ENCODE peak calls at places on chromosomes 13 and 19, in six cellular contexts. F is HFF-Myc; R is amniotic epithelial cell; G is mesenteric fat pad; Q is stimulated activated CD4-positive, alpha-beta T cell treated with anti-CD3 and anti-CD28 coated beads, Interleukin-15, amount 100 ng/mL, for 1 hour; M is C1 segment of cervical spinal cord. N is an unnamed sample.
A peak's percentile ranks its signal among the peaks of the same experiment; 100 is the strongest.

GRCh38 chr19:28026636-28027035 is 1186.3 kb downstream of the UQCRFS1 start:
- DNase-seq in Q (no peak), F (no peak), M (no peak), R (no peak), G (no peak), N (no peak)

GRCh38 chr19:35657904-35658700 is 8.2 kb upstream of the UPK1A start:
- DNase-seq in G (no peak), F (no peak), Q (no peak), M (no peak), R (peak; percentile 18), N (no peak)

GRCh38 chr19:281992-282391 is 9.2 kb downstream of the PLPP2 start:
- DNase-seq in G (no peak), M (no peak), Q (no peak), R (no peak), F (no peak), N (no peak)

GRCh38 chr13:28423010-28423409 is 71.9 kb downstream of the FLT1 start:
- DNase-seq in F (no peak), G (no peak), Q (no peak), R (no peak), M (no peak), N (no peak)

GRCh38 chr13:95100525-95101121 is 200.6 kb downstream of the ABCC4 start:
- DNase-seq in F (peak; percentile 20), Q (no peak), G (no peak), M (no peak), R (peak; percentile 62), N (peak; percentile 50)

GRCh38 chr19:48206402-48207093 is 36.1 kb downstream of the ZSWIM9 start:
- DNase-seq in G (no peak), M (no peak), R (no peak), Q (no peak), F (no peak), N (no peak)

GRCh38 chr19:1608414-1609391 is 3.4 kb upstream of the UQCR11 start:
- DNase-seq in M (no peak), F (no peak), Q (no peak), R (no peak), G (no peak), N (no peak)

GRCh38 chr13:45055902-45056648 is 64.2 kb upstream of the GTF2F2 start:
- DNase-seq in F (peak; percentile 70), M (no peak), G (no peak), R (peak; percentile 76), Q (no peak), N (peak; percentile 6)

GRCh38 chr19:57903298-57904174 is 12.9 kb downstream of the ZNF417 start:
- DNase-seq in F (no peak), G (no peak), Q (no peak), R (peak; percentile 50), M (peak; percentile 1), N (peak; percentile 8)

GRCh38 chr19:35346193-35347052 is 1.3 kb upstream of the FFAR1 start:
- DNase-seq in G (peak; percentile 85), R (no peak), M (no peak), Q (peak; percentile 54), F (no peak), N (no peak)

GRCh38 chr13:44573071-44573470 is 3.1 kb downstream of the TSC22D1 start:
- DNase-seq in G (peak; percentile 39), F (no peak), Q (no peak), M (peak; percentile 34), R (no peak), N (no peak)

GRCh38 chr19:50432221-50432626 is 468 bp upstream of the MYBPC2 start:
- DNase-seq in G (no peak), M (no peak), R (no peak), F (no peak), Q (no peak), N (no peak)

GRCh38 chr19:19911150-19911549 is 10.4 kb downstream of the ZNF93 start:
- DNase-seq in M (no peak), Q (no peak), R (peak; percentile 98), F (no peak), G (no peak), N (no peak)

GRCh38 chr13:89687066-89687465 is 1660.4 kb upstream of the MIR17HG start:
- DNase-seq in G (no peak), F (no peak), Q (no peak), M (no peak), R (no peak), N (no peak)

GRCh38 chr19:13149628-13150186 is 468 bp downstream of the STX10 start:
- DNase-seq in M (no peak), Q (no peak), F (no peak), G (no peak), R (no peak), N (no peak)

GRCh38 chr19:5369304-5369703 is 28.7 kb upstream of the PTPRS start:
- DNase-seq in F (no peak), M (no peak), G (no peak), Q (no peak), R (no peak), N (no peak)

GRCh38 chr19:16143399-16144215 is at the start of gene HSH2D:
- DNase-seq in R (no peak), F (no peak), Q (peak; percentile 47), G (no peak), M (no peak), N (no peak)

GRCh38 chr13:42348576-42348975 is 76.6 kb downstream of the AKAP11 start:
- DNase-seq in G (no peak), R (no peak), M (no peak), F (no peak), Q (no peak), N (no peak)

GRCh38 chr19:310141-310651 is 19.0 kb upstream of the PLPP2 start:
- DNase-seq in Q (no peak), G (no peak), M (no peak), R (peak; percentile 36), F (no peak), N (no peak)

GRCh38 chr13:46648166-46648607 is 95.2 kb downstream of the LRCH1 start:
- DNase-seq in Q (no peak), M (no peak), G (no peak), F (no peak), R (peak; percentile 89), N (no peak)

GRCh38 chr13:95246292-95247082 is 54.8 kb downstream of the ABCC4 start:
- DNase-seq in G (no peak), F (no peak), R (no peak), Q (no peak), M (no peak), N (no peak)

GRCh38 chr19:38985262-38985661 is 9.7 kb upstream of the FBXO17 start:
- DNase-seq in M (no peak), Q (no peak), F (no peak), R (no peak), G (no peak), N (no peak)

GRCh38 chr19:31261651-31262331 is 87.4 kb downstream of the TSHZ3 start:
- DNase-seq in F (no peak), M (no peak), G (no peak), Q (no peak), R (peak; percentile 84), N (no peak)

GRCh38 chr19:4633140-4633967 is 6.0 kb upstream of the TNFAIP8L1 start:
- DNase-seq in G (no peak), R (peak; percentile 93), Q (no peak), F (peak; percentile 53), M (no peak), N (peak; percentile 63)

GRCh38 chr13:37058801-37059135 is 720 bp downstream of the SUPT20H start:
- DNase-seq in F (no peak), M (peak; percentile 26), R (no peak), Q (no peak), G (no peak), N (peak; percentile 1)

GRCh38 chr19:9009935-9010651 is at the start of gene MUC16:
- DNase-seq in G (no peak), Q (no peak), R (no peak), F (no peak), M (no peak), N (no peak)

GRCh38 chr19:40249201-40249600 is 22.7 kb upstream of the CCNP start:
- DNase-seq in Q (no peak), G (no peak), M (peak; percentile 60), F (no peak), R (no peak), N (no peak)

GRCh38 chr13:113947321-113948033 is 26.4 kb downstream of the C13orf46 start:
- DNase-seq in R (peak; percentile 62), F (no peak), Q (no peak), M (no peak), G (no peak), N (no peak)

GRCh38 chr19:13208131-13208963 is 58.1 kb downstream of the IER2 start:
- DNase-seq in M (no peak), F (peak; percentile 60), G (no peak), Q (peak; percentile 51), R (peak; percentile 24), N (peak; percentile 25)

GRCh38 chr13:85659493-85659892 is 139.7 kb downstream of the SLITRK6 start:
- DNase-seq in R (no peak), G (no peak), M (no peak), F (no peak), Q (no peak), N (no peak)

GRCh38 chr13:107476068-107476467 is 739.3 kb downstream of the LIG4 start:
- DNase-seq in M (no peak), R (peak; percentile 60), G (no peak), F (no peak), Q (no peak), N (no peak)

GRCh38 chr19:47183579-47183978 is 47.4 kb downstream of the BBC3 start:
- DNase-seq in R (no peak), Q (no peak), F (no peak), G (no peak), M (no peak), N (no peak)

GRCh38 chr13:50845211-50845610 is 1.7 kb upstream of the DLEU7 start:
- DNase-seq in G (no peak), R (peak; percentile 8), M (no peak), Q (no peak), F (no peak), N (no peak)

N was measured in HS-5.